ENCODE peak calls at places on chromosomes 11 and 22, in six cellular contexts. G, F, R, U, D and J are unnamed samples.

GRCh38 chr11:9573775-9574555 is 495 bp downstream of the WEE1 start:
- DNase-seq in G (no peak), F (peak; percentile 85), R (no peak), U (no peak), D (peak; percentile 65), J (no peak)

GRCh38 chr11:2360081-2360642 is 16.9 kb upstream of the CD81 start:
- DNase-seq in G (no peak), F (peak; percentile 41), R (no peak), U (no peak), D (no peak), J (no peak)

GRCh38 chr11:3169952-3170755 is 5.0 kb upstream of the OSBPL5 start:
- DNase-seq in G (no peak), F (peak; percentile 72), R (no peak), U (no peak), D (no peak), J (no peak)

GRCh38 chr11:60561254-60561653 is 46.1 kb downstream of the MS4A13 start:
- DNase-seq in G (no peak), F (no peak), R (no peak), U (no peak), D (no peak), J (no peak)

GRCh38 chr11:93849751-93850584 is 450 bp downstream of the VSTM5 start:
- DNase-seq in G (no peak), F (peak; percentile 78), R (no peak), U (no peak), D (peak; percentile 70), J (no peak)

GRCh38 chr11:10350341-10350740 is 45.5 kb downstream of the ADM start:
- DNase-seq in G (peak; percentile 80), F (no peak), R (no peak), U (no peak), D (no peak), J (no peak)

GRCh38 chr22:17860220-17860965 is 86.1 kb upstream of the BID start:
- DNase-seq in G (no peak), F (peak; percentile 58), R (no peak), U (no peak), D (peak; percentile 37), J (no peak)

GRCh38 chr11:122101625-122102291 is 14.3 kb downstream of the BLID start:
- DNase-seq in G (no peak), F (no peak), R (peak; percentile 54), U (no peak), D (peak; percentile 39), J (no peak)

GRCh38 chr22:24208012-24208749 is 26.9 kb downstream of the SUSD2 start:
- DNase-seq in G (peak; percentile 95), F (no peak), R (no peak), U (no peak), D (no peak), J (no peak)

GRCh38 chr11:6586434-6587359 is 16.7 kb downstream of the RRP8 start:
- DNase-seq in G (no peak), F (no peak), R (no peak), U (no peak), D (no peak), J (no peak)

GRCh38 chr11:111911563-111912401 is at the start of gene CRYAB:
- DNase-seq in G (no peak), F (no peak), R (peak; percentile 85), U (no peak), D (peak; percentile 76), J (no peak)

GRCh38 chr11:74671520-74672196 is 59.6 kb downstream of the CHRDL2 start:
- DNase-seq in G (no peak), F (no peak), R (no peak), U (no peak), D (no peak), J (no peak)

GRCh38 chr11:64754124-64754918 is 5.5 kb downstream of the PYGM start:
- DNase-seq in G (no peak), F (peak; percentile 24), R (no peak), U (no peak), D (peak; percentile 40), J (no peak)

GRCh38 chr11:63999349-64000025 is 13.2 kb downstream of the OTUB1 start:
- DNase-seq in G (no peak), F (peak; percentile 86), R (no peak), U (peak; percentile 47), D (peak; percentile 74), J (peak; percentile 82)

GRCh38 chr11:9688716-9689511 is 25.0 kb downstream of the SWAP70 start:
- DNase-seq in G (no peak), F (no peak), R (no peak), U (no peak), D (no peak), J (no peak)

GRCh38 chr22:28395920-28396447 is 283.7 kb downstream of the TTC28 start:
- DNase-seq in G (no peak), F (no peak), R (no peak), U (no peak), D (no peak), J (no peak)

GRCh38 chr11:88491674-88492073 is 154.1 kb upstream of the CTSC start:
- DNase-seq in G (no peak), F (no peak), R (no peak), U (no peak), D (no peak), J (no peak)

GRCh38 chr11:88489030-88489429 is 151.5 kb upstream of the CTSC start:
- DNase-seq in G (no peak), F (no peak), R (no peak), U (no peak), D (no peak), J (no peak)

GRCh38 chr11:88494857-88495256 is 157.3 kb upstream of the CTSC start:
- DNase-seq in G (no peak), F (no peak), R (no peak), U (no peak), D (no peak), J (no peak)
- TF ChIP-seq CTCF in G (no peak), F (no peak), R (no peak), U (no peak), D (no peak), J (no peak)

GRCh38 chr22:36330655-36331305 is 57.0 kb downstream of the MYH9 start:
- DNase-seq in G (no peak), F (no peak), R (no peak), U (no peak), D (no peak), J (no peak)

GRCh38 chr22:36332623-36333331 is 55.0 kb downstream of the MYH9 start:
- DNase-seq in G (no peak), F (no peak), R (no peak), U (peak; percentile 58), D (no peak), J (no peak)

GRCh38 chr22:36331912-36332622 is 55.7 kb downstream of the MYH9 start:
- DNase-seq in G (no peak), F (peak; percentile 89), R (peak; percentile 58), U (peak; percentile 65), D (peak; percentile 90), J (no peak)

GRCh38 chr22:36330127-36330526 is 57.6 kb downstream of the MYH9 start:
- DNase-seq in G (no peak), F (no peak), R (no peak), U (no peak), D (no peak), J (no peak)

DNA sequence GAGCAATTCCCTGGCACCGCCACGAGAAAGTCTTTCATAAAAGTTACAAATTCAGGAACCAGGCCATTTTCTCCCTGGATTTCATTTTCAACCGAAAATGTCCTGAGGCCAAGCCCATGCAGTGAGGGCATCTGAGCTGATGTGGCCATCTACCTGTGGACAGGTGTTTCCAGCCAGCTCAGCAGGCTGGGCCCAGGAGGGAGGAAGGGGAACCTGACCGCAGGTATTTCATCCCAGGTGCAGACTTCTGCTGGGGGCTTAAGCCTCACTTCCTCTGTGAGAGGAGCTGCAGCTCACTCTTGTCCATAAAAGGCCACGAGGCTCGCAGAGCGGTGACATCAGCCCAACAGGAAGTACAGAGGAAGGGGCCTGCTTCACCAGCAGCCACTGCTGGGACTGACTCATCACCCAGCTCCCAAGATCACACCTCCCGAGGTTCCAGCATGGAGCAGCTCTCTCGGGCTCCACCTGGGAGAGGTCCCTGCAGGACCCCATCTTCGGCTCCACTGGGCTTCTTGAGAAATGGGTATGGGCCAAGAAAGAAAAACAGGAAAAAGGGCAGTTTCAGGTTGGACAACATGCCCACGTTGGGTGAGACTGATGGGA is 56.4 kb downstream of the MYH9 start:
- DNase-seq in G (peak; percentile 82), F (peak; percentile 94), R (no peak), U (peak; percentile 80), D (peak; percentile 92), J (no peak)
- TF ChIP-seq CTCF in G (no peak), F (no peak), R (no peak), U (no peak), D (no peak), J (no peak)

DNA sequence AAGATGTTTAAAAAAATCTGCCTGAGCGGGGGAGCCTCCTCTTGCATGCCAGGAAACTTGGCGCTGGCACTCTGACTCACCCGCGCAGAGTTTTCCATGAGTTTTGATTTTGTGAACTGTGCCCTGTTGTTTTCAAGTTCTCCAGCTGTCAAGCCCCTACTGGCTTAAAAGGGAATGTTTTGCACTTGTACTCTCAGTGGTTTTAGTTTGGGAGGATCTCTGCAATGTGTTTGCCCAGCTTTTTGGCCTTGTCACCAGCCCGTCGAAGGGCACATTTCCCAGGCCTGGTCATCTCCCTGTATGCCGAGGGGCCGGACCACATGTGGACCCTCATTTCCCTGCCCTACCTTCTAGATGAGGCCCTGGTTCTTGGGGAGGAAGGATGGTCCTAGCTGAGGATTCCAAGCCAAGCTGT is 12.2 kb downstream of the MRGPRF start:
- DNase-seq in G (peak; percentile 27), F (peak; percentile 13), R (peak; percentile 58), U (no peak), D (no peak), J (no peak)
- TF ChIP-seq CTCF in G (no peak), F (no peak), R (peak; percentile 74), U (no peak), D (no peak), J (peak; percentile 45)

GRCh38 chr11:45907911-45908370 is 870 bp upstream of the FREY1 start:
- DNase-seq in G (no peak), F (peak; percentile 65), R (no peak), U (no peak), D (no peak), J (no peak)
- TF ChIP-seq CTCF in G (no peak), F (no peak), R (no peak), U (no peak), D (no peak), J (no peak)

GRCh38 chr22:34055525-34056200 is 135.4 kb upstream of the LARGE1 start:
- DNase-seq in G (no peak), F (no peak), R (no peak), U (no peak), D (no peak), J (no peak)
- TF ChIP-seq CTCF in G (no peak), F (no peak), R (no peak), U (no peak), D (no peak), J (no peak)

DNA sequence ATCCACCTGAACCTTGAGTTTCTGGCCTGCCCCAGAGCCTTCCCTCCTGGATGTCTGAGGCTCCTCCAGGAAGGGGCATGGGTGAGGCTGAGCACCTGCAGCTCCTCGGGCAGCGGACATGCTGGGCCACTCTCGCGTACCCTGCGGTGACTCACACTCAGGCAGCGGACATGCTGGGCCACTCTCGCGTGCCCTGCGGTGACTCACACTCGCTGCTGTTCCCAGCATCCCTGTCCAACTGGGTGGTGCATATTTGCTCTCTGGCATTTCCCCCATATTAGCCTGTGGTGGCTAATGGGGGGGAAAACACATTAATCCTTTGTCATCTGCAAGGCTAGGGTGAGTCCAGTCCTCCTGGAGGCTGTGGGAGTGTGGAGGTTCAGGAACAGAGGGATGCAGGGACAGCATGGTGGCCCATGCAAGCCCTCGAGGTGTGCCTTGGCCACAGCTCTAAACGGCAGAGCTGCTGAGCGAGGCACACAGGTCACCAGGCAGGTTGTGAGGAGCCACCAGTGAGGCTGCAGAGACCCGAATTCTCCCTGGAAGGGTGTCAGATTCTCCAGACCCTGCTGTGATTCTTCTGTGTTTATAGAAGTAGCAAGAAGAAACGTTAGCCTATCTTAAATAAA is 728.1 kb downstream of the BRD1 start:
- DNase-seq in G (peak; percentile 45), F (no peak), R (no peak), U (no peak), D (no peak), J (no peak)
- TF ChIP-seq CTCF in G (no peak), F (no peak), R (no peak), U (no peak), D (no peak), J (no peak)